ENCODE peak calls at places on chromosome X, in seven cellular contexts. G, U, M, E, B, F and L are unnamed samples.

GRCh38 chrX:39484669-39485068 is 613.1 kb downstream of the BCOR start:
- DNase-seq in G (no peak), U (no peak), M (no peak), E (no peak), B (no peak), F (peak), L (no peak)

GRCh38 chrX:19695884-19696283 is 180.6 kb upstream of the MAP3K15 start:
- DNase-seq in G (no peak), U (peak), M (no peak), E (no peak), B (no peak), F (no peak), L (peak)

GRCh38 chrX:52352551-52352950 is 16.3 kb upstream of the XAGE2 start:
- DNase-seq in G (no peak), U (no peak), M (no peak), E (no peak), B (no peak), F (no peak), L (no peak)

GRCh38 chrX:85111347-85111746 is 107.7 kb downstream of the APOOL start:
- DNase-seq in G (no peak), U (peak), M (no peak), E (no peak), B (no peak), F (peak), L (peak)

GRCh38 chrX:154806837-154807501 is 1.7 kb upstream of the MPP1 start:
- DNase-seq in G (no peak), U (no peak), M (no peak), E (no peak), B (no peak), F (no peak), L (no peak)

GRCh38 chrX:101931104-101931493 is 728 bp downstream of the ZMAT1 start:
- DNase-seq in G (no peak), U (no peak), M (no peak), E (no peak), B (no peak), F (no peak), L (no peak)

GRCh38 chrX:149962859-149963757 is 24.8 kb upstream of the EOLA2 start:
- DNase-seq in G (no peak), U (peak), M (no peak), E (peak), B (peak), F (peak), L (peak)

GRCh38 chrX:21374163-21374993 is at the start of gene CNKSR2:
- DNase-seq in G (no peak), U (no peak), M (peak), E (peak), B (peak), F (peak), L (peak)

GRCh38 chrX:49155900-49156837 is 6.4 kb upstream of the MAGIX start:
- DNase-seq in G (no peak), U (peak), M (peak), E (peak), B (peak), F (peak), L (peak)

GRCh38 chrX:11188664-11189063 is 77.5 kb downstream of the HCCS start:
- DNase-seq in G (no peak), U (peak), M (no peak), E (no peak), B (no peak), F (peak), L (peak)

GRCh38 chrX:137194164-137194563 is 160.4 kb upstream of the GPR101 start:
- DNase-seq in G (no peak), U (peak), M (no peak), E (peak), B (no peak), F (peak), L (peak)

DNA sequence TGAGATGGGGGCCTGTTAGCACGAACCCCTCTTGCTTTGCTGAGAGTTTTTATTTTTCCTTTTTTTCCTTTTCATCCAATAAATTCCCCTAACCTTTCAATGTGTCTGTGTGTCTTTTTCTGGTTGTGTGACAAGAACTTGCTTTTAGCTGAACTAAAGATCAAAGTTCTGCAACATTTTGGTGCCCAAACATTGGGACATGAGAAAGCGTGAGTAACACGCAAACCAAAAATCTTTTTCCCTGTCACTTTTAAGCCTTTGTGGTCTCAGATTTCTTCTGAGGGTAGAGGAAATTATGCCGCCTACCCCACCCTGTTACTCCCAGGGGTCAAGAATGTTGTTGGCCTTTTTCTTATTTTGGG is 141.8 kb upstream of the CPXCR1 start:
- DNase-seq in G (no peak), U (no peak), M (no peak), E (no peak), B (no peak), F (no peak), L (no peak)
- TF ChIP-seq CTCF in G (no peak), U (no peak), M (no peak), E (no peak), B (no peak), F (no peak), L (no peak)

GRCh38 chrX:46665232-46666162 is 91.9 kb downstream of the CHST7 start:
- DNase-seq in G (no peak), U (peak), M (no peak), E (no peak), B (no peak), F (no peak), L (peak)

GRCh38 chrX:46666831-46667230 is 92.1 kb downstream of the SLC9A7 start:
- DNase-seq in G (no peak), U (no peak), M (no peak), E (no peak), B (no peak), F (peak), L (no peak)

GRCh38 chrX:46673596-46673995 is 85.3 kb downstream of the SLC9A7 start:
- DNase-seq in G (no peak), U (no peak), M (no peak), E (no peak), B (no peak), F (no peak), L (no peak)

GRCh38 chrX:46670316-46670715 is 88.6 kb downstream of the SLC9A7 start:
- DNase-seq in G (no peak), U (no peak), M (no peak), E (no peak), B (no peak), F (no peak), L (no peak)
- TF ChIP-seq CTCF in G (no peak), U (no peak), M (no peak), E (no peak), B (no peak), F (no peak), L (no peak)

DNA sequence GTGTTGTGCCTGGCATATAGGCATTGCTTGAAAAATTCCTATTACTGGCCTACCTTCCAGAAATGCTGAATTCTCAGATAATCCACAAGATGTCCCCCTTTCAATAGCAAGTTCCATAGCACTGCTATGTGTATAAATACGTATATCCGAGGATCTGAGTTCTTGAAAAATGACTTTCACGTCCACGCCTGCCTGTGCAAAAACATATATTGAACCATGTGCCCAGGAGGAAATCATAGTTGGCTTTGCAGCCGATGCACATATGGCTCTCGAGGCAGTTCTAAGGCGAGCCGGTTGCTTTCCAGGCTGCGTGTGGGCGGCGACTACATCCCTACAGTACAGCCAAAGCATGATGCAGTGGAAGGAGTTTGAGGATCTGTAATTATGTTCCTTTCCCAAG is 55.4 kb upstream of the ESX1 start:
- DNase-seq in G (no peak), U (peak), M (no peak), E (no peak), B (no peak), F (peak), L (peak)
- TF ChIP-seq CTCF in G (peak), U (peak), M (no peak), E (no peak), B (peak), F (peak), L (peak)

GRCh38 chrX:8673211-8673610 is 58.7 kb downstream of the ANOS1 start:
- DNase-seq in G (no peak), U (no peak), M (no peak), E (no peak), B (no peak), F (no peak), L (no peak)

GRCh38 chrX:8668797-8669196 is 63.1 kb downstream of the ANOS1 start:
- DNase-seq in G (no peak), U (peak), M (no peak), E (peak), B (no peak), F (no peak), L (no peak)

DNA sequence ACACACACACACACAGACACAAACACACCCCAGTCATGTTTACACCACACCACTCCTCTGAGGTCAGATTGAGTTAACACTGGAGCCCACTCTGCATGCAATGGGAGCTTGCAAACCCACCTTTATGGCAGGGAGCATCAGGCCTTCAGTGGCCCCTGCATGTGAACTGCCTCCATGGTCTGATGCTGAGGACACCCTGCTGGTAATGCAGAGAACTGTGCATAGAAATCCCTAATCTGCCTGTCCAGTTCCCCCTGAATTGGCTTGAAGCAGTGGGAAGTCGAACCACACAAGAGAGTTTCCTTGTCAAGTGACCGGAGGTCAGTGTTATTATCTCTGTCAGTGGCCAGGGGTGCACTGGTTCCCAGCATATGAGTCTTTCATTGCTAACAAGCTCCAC is 59.8 kb downstream of the ANOS1 start:
- DNase-seq in G (no peak), U (no peak), M (no peak), E (no peak), B (no peak), F (no peak), L (no peak)
- TF ChIP-seq CTCF in G (no peak), U (no peak), M (no peak), E (no peak), B (no peak), F (no peak), L (peak)